ENCODE peak calls at places on chromosomes 16 and 17, in eight cellular contexts. One of them, this sample, is unnamed.
A peak's percentile ranks its signal among the peaks of the same experiment; 100 is the strongest.

GRCh38 chr16:54361813-54362212 is 75.2 kb upstream of the IRX3 start:
- DNase-seq in osteoblast: no peak
- DNase-seq in fibroblast of gingiva: no peak
- DNase-seq in PC-3: no peak
- DNase-seq in activated T-cell treated with anti-CD3 and anti-CD28 coated beads for 48 hours: no peak
- DNase-seq in NCI-H2171: no peak
- DNase-seq in cardiac fibroblast: no peak
- DNase-seq in activated naive CD4-positive, alpha-beta T cell treated with anti-CD3 and anti-CD28 coated beads, Interleukin-2, amount 50 U/mL, for 16 hours: no peak
- DNase-seq in this sample: no peak

GRCh38 chr16:86826931-86827330 is 248.6 kb downstream of the FOXL1 start:
- DNase-seq in PC-3: no peak
- DNase-seq in fibroblast of gingiva: no peak
- DNase-seq in activated naive CD4-positive, alpha-beta T cell treated with anti-CD3 and anti-CD28 coated beads, Interleukin-2, amount 50 U/mL, for 16 hours: no peak
- DNase-seq in activated T-cell treated with anti-CD3 and anti-CD28 coated beads for 48 hours: no peak
- DNase-seq in cardiac fibroblast: no peak
- DNase-seq in NCI-H2171: no peak
- DNase-seq in osteoblast: no peak
- DNase-seq in this sample: no peak

GRCh38 chr17:40417258-40417608 is 463 bp downstream of the TOP2A start:
- DNase-seq in activated naive CD4-positive, alpha-beta T cell treated with anti-CD3 and anti-CD28 coated beads, Interleukin-2, amount 50 U/mL, for 16 hours: no peak
- DNase-seq in cardiac fibroblast: no peak
- DNase-seq in NCI-H2171: no peak
- DNase-seq in fibroblast of gingiva: no peak
- DNase-seq in PC-3: no peak
- DNase-seq in osteoblast: no peak
- DNase-seq in activated T-cell treated with anti-CD3 and anti-CD28 coated beads for 48 hours: no peak
- DNase-seq in this sample: no peak

GRCh38 chr16:87809150-87809902 is 43.5 kb upstream of the KLHDC4 start:
- DNase-seq in NCI-H2171: no peak
- DNase-seq in cardiac fibroblast: no peak
- DNase-seq in activated T-cell treated with anti-CD3 and anti-CD28 coated beads for 48 hours: no peak
- DNase-seq in activated naive CD4-positive, alpha-beta T cell treated with anti-CD3 and anti-CD28 coated beads, Interleukin-2, amount 50 U/mL, for 16 hours: no peak
- DNase-seq in osteoblast: peak; percentile 14
- DNase-seq in fibroblast of gingiva: no peak
- DNase-seq in PC-3: no peak
- DNase-seq in this sample: no peak

GRCh38 chr17:28018439-28019070 is 23.9 kb upstream of the NLK start:
- DNase-seq in osteoblast: peak; percentile 5
- DNase-seq in cardiac fibroblast: peak; percentile 74
- DNase-seq in NCI-H2171: no peak
- DNase-seq in fibroblast of gingiva: no peak
- DNase-seq in activated naive CD4-positive, alpha-beta T cell treated with anti-CD3 and anti-CD28 coated beads, Interleukin-2, amount 50 U/mL, for 16 hours: no peak
- DNase-seq in PC-3: peak; percentile 66
- DNase-seq in activated T-cell treated with anti-CD3 and anti-CD28 coated beads for 48 hours: no peak
- DNase-seq in this sample: peak; percentile 58

GRCh38 chr16:50246299-50247122 is 19.8 kb upstream of the ADCY7 start:
- DNase-seq in NCI-H2171: peak; percentile 36
- DNase-seq in activated T-cell treated with anti-CD3 and anti-CD28 coated beads for 48 hours: no peak
- DNase-seq in activated naive CD4-positive, alpha-beta T cell treated with anti-CD3 and anti-CD28 coated beads, Interleukin-2, amount 50 U/mL, for 16 hours: peak; percentile 35
- DNase-seq in osteoblast: peak; percentile 72
- DNase-seq in PC-3: no peak
- DNase-seq in fibroblast of gingiva: no peak
- DNase-seq in cardiac fibroblast: no peak
- DNase-seq in this sample: no peak

GRCh38 chr16:25613931-25614330 is 77.8 kb upstream of the HS3ST4 start:
- DNase-seq in PC-3: no peak
- DNase-seq in fibroblast of gingiva: no peak
- DNase-seq in activated naive CD4-positive, alpha-beta T cell treated with anti-CD3 and anti-CD28 coated beads, Interleukin-2, amount 50 U/mL, for 16 hours: no peak
- DNase-seq in osteoblast: no peak
- DNase-seq in activated T-cell treated with anti-CD3 and anti-CD28 coated beads for 48 hours: no peak
- DNase-seq in cardiac fibroblast: no peak
- DNase-seq in NCI-H2171: no peak
- DNase-seq in this sample: no peak

GRCh38 chr16:53884748-53885147 is 180.8 kb downstream of the FTO start:
- DNase-seq in fibroblast of gingiva: no peak
- DNase-seq in cardiac fibroblast: peak; percentile 54
- DNase-seq in activated T-cell treated with anti-CD3 and anti-CD28 coated beads for 48 hours: no peak
- DNase-seq in activated naive CD4-positive, alpha-beta T cell treated with anti-CD3 and anti-CD28 coated beads, Interleukin-2, amount 50 U/mL, for 16 hours: no peak
- DNase-seq in NCI-H2171: no peak
- DNase-seq in osteoblast: no peak
- DNase-seq in PC-3: no peak
- DNase-seq in this sample: no peak

GRCh38 chr16:4194661-4195060 is 47.2 kb downstream of the SRL start:
- DNase-seq in PC-3: no peak
- DNase-seq in fibroblast of gingiva: no peak
- DNase-seq in cardiac fibroblast: no peak
- DNase-seq in activated naive CD4-positive, alpha-beta T cell treated with anti-CD3 and anti-CD28 coated beads, Interleukin-2, amount 50 U/mL, for 16 hours: no peak
- DNase-seq in NCI-H2171: no peak
- DNase-seq in osteoblast: peak; percentile 8
- DNase-seq in activated T-cell treated with anti-CD3 and anti-CD28 coated beads for 48 hours: no peak
- DNase-seq in this sample: no peak

GRCh38 chr17:2030779-2031163 is 818 bp downstream of the DPH1 start:
- DNase-seq in cardiac fibroblast: no peak
- DNase-seq in NCI-H2171: no peak
- DNase-seq in PC-3: no peak
- DNase-seq in activated T-cell treated with anti-CD3 and anti-CD28 coated beads for 48 hours: no peak
- DNase-seq in osteoblast: no peak
- DNase-seq in fibroblast of gingiva: no peak
- DNase-seq in activated naive CD4-positive, alpha-beta T cell treated with anti-CD3 and anti-CD28 coated beads, Interleukin-2, amount 50 U/mL, for 16 hours: no peak
- DNase-seq in this sample: peak; percentile 91

GRCh38 chr17:45326566-45326965 is 9.7 kb upstream of the MAP3K14 start:
- DNase-seq in activated T-cell treated with anti-CD3 and anti-CD28 coated beads for 48 hours: no peak
- DNase-seq in NCI-H2171: peak; percentile 78
- DNase-seq in cardiac fibroblast: no peak
- DNase-seq in activated naive CD4-positive, alpha-beta T cell treated with anti-CD3 and anti-CD28 coated beads, Interleukin-2, amount 50 U/mL, for 16 hours: no peak
- DNase-seq in PC-3: no peak
- DNase-seq in fibroblast of gingiva: no peak
- DNase-seq in osteoblast: no peak
- DNase-seq in this sample: no peak

GRCh38 chr17:28760987-28761562 is 17.3 kb downstream of the TRAF4 start:
- DNase-seq in PC-3: peak; percentile 63
- DNase-seq in NCI-H2171: no peak
- DNase-seq in osteoblast: peak; percentile 71
- DNase-seq in activated naive CD4-positive, alpha-beta T cell treated with anti-CD3 and anti-CD28 coated beads, Interleukin-2, amount 50 U/mL, for 16 hours: no peak
- DNase-seq in activated T-cell treated with anti-CD3 and anti-CD28 coated beads for 48 hours: no peak
- DNase-seq in cardiac fibroblast: peak; percentile 67
- DNase-seq in fibroblast of gingiva: peak; percentile 49
- DNase-seq in this sample: peak; percentile 63

GRCh38 chr16:23869052-23869451 is 33.3 kb downstream of the PRKCB start:
- DNase-seq in osteoblast: no peak
- DNase-seq in activated naive CD4-positive, alpha-beta T cell treated with anti-CD3 and anti-CD28 coated beads, Interleukin-2, amount 50 U/mL, for 16 hours: no peak
- DNase-seq in NCI-H2171: no peak
- DNase-seq in PC-3: no peak
- DNase-seq in fibroblast of gingiva: no peak
- DNase-seq in activated T-cell treated with anti-CD3 and anti-CD28 coated beads for 48 hours: no peak
- DNase-seq in cardiac fibroblast: no peak
- DNase-seq in this sample: no peak

GRCh38 chr17:74271281-74271680 is 2.8 kb upstream of the DNAI2 start:
- DNase-seq in NCI-H2171: no peak
- DNase-seq in cardiac fibroblast: no peak
- DNase-seq in osteoblast: peak; percentile 21
- DNase-seq in activated T-cell treated with anti-CD3 and anti-CD28 coated beads for 48 hours: no peak
- DNase-seq in fibroblast of gingiva: no peak
- DNase-seq in activated naive CD4-positive, alpha-beta T cell treated with anti-CD3 and anti-CD28 coated beads, Interleukin-2, amount 50 U/mL, for 16 hours: no peak
- DNase-seq in PC-3: no peak
- DNase-seq in this sample: no peak

GRCh38 chr17:75909812-75910274 is 5.2 kb upstream of the MRPL38 start:
- DNase-seq in activated naive CD4-positive, alpha-beta T cell treated with anti-CD3 and anti-CD28 coated beads, Interleukin-2, amount 50 U/mL, for 16 hours: no peak
- DNase-seq in NCI-H2171: peak; percentile 66
- DNase-seq in cardiac fibroblast: no peak
- DNase-seq in PC-3: no peak
- DNase-seq in fibroblast of gingiva: peak; percentile 59
- DNase-seq in activated T-cell treated with anti-CD3 and anti-CD28 coated beads for 48 hours: no peak
- DNase-seq in osteoblast: no peak
- DNase-seq in this sample: no peak

GRCh38 chr16:1054660-1055556 is 17.6 kb upstream of the SSTR5 start:
- DNase-seq in PC-3: peak; percentile 50
- DNase-seq in cardiac fibroblast: peak; percentile 59
- DNase-seq in activated naive CD4-positive, alpha-beta T cell treated with anti-CD3 and anti-CD28 coated beads, Interleukin-2, amount 50 U/mL, for 16 hours: peak; percentile 44
- DNase-seq in fibroblast of gingiva: peak; percentile 23
- DNase-seq in NCI-H2171: no peak
- DNase-seq in osteoblast: peak; percentile 99
- DNase-seq in activated T-cell treated with anti-CD3 and anti-CD28 coated beads for 48 hours: peak; percentile 26
- DNase-seq in this sample: peak; percentile 49

GRCh38 chr17:41687828-41688640 is 651 bp upstream of the EIF1 start:
- DNase-seq in activated T-cell treated with anti-CD3 and anti-CD28 coated beads for 48 hours: peak; percentile 44
- DNase-seq in cardiac fibroblast: no peak
- DNase-seq in fibroblast of gingiva: no peak
- DNase-seq in activated naive CD4-positive, alpha-beta T cell treated with anti-CD3 and anti-CD28 coated beads, Interleukin-2, amount 50 U/mL, for 16 hours: peak; percentile 65
- DNase-seq in NCI-H2171: peak; percentile 46
- DNase-seq in PC-3: peak; percentile 46
- DNase-seq in osteoblast: peak; percentile 72
- DNase-seq in this sample: peak; percentile 43

GRCh38 chr16:80802902-80803301 is 1.5 kb downstream of the CDYL2 start:
- DNase-seq in fibroblast of gingiva: no peak
- DNase-seq in NCI-H2171: no peak
- DNase-seq in activated T-cell treated with anti-CD3 and anti-CD28 coated beads for 48 hours: no peak
- DNase-seq in PC-3: no peak
- DNase-seq in osteoblast: no peak
- DNase-seq in cardiac fibroblast: no peak
- DNase-seq in activated naive CD4-positive, alpha-beta T cell treated with anti-CD3 and anti-CD28 coated beads, Interleukin-2, amount 50 U/mL, for 16 hours: no peak
- DNase-seq in this sample: no peak

GRCh38 chr16:66430214-66430613 is 3.1 kb downstream of the BEAN1 start:
- DNase-seq in NCI-H2171: no peak
- DNase-seq in PC-3: no peak
- DNase-seq in osteoblast: no peak
- DNase-seq in cardiac fibroblast: no peak
- DNase-seq in fibroblast of gingiva: no peak
- DNase-seq in activated naive CD4-positive, alpha-beta T cell treated with anti-CD3 and anti-CD28 coated beads, Interleukin-2, amount 50 U/mL, for 16 hours: no peak
- DNase-seq in activated T-cell treated with anti-CD3 and anti-CD28 coated beads for 48 hours: no peak
- DNase-seq in this sample: no peak

GRCh38 chr17:76550712-76551615 is 11.1 kb downstream of the PRCD start:
- DNase-seq in NCI-H2171: no peak
- DNase-seq in fibroblast of gingiva: peak; percentile 62
- DNase-seq in PC-3: peak; percentile 18
- DNase-seq in activated T-cell treated with anti-CD3 and anti-CD28 coated beads for 48 hours: no peak
- DNase-seq in activated naive CD4-positive, alpha-beta T cell treated with anti-CD3 and anti-CD28 coated beads, Interleukin-2, amount 50 U/mL, for 16 hours: no peak
- DNase-seq in osteoblast: peak; percentile 44
- DNase-seq in cardiac fibroblast: peak; percentile 68
- DNase-seq in this sample: peak; percentile 61

GRCh38 chr16:1763521-1764511 is 7.5 kb downstream of the NME3 start:
- DNase-seq in activated naive CD4-positive, alpha-beta T cell treated with anti-CD3 and anti-CD28 coated beads, Interleukin-2, amount 50 U/mL, for 16 hours: no peak
- DNase-seq in PC-3: no peak
- DNase-seq in osteoblast: peak; percentile 97
- DNase-seq in cardiac fibroblast: peak; percentile 24
- DNase-seq in fibroblast of gingiva: no peak
- DNase-seq in NCI-H2171: peak; percentile 80
- DNase-seq in activated T-cell treated with anti-CD3 and anti-CD28 coated beads for 48 hours: no peak
- DNase-seq in this sample: no peak

GRCh38 chr17:66764559-66764958 is 70.4 kb upstream of the CACNG5 start:
- DNase-seq in PC-3: no peak
- DNase-seq in activated T-cell treated with anti-CD3 and anti-CD28 coated beads for 48 hours: no peak
- DNase-seq in cardiac fibroblast: no peak
- DNase-seq in osteoblast: no peak
- DNase-seq in NCI-H2171: peak; percentile 13
- DNase-seq in activated naive CD4-positive, alpha-beta T cell treated with anti-CD3 and anti-CD28 coated beads, Interleukin-2, amount 50 U/mL, for 16 hours: no peak
- DNase-seq in fibroblast of gingiva: no peak
- DNase-seq in this sample: no peak

GRCh38 chr16:55496509-55497145 is 12.2 kb upstream of the LPCAT2 start:
- DNase-seq in NCI-H2171: no peak
- DNase-seq in PC-3: no peak
- DNase-seq in osteoblast: no peak
- DNase-seq in cardiac fibroblast: no peak
- DNase-seq in fibroblast of gingiva: no peak
- DNase-seq in activated T-cell treated with anti-CD3 and anti-CD28 coated beads for 48 hours: no peak
- DNase-seq in activated naive CD4-positive, alpha-beta T cell treated with anti-CD3 and anti-CD28 coated beads, Interleukin-2, amount 50 U/mL, for 16 hours: no peak
- DNase-seq in this sample: no peak

This sample was measured in fibroblast of the aortic adventitia.